ENCODE peak calls at places on chromosomes 6 and 20, in five cellular contexts. One of them, this sample, is unnamed. For H3K4me1, the result is how much of the 10 kb centered on the place peaks cover.

GRCh38 chr6:150346346-150346745 is 22.5 kb upstream of the IYD start:
- DNase-seq in spleen: no peak
- DNase-seq in left ventricle myocardium inferior: no peak
- DNase-seq in psoas muscle: no peak
- DNase-seq in stomach: no peak
- DNase-seq in this sample: no peak

GRCh38 chr6:145749632-145750031 is 14.3 kb upstream of the EPM2A start:
- DNase-seq in spleen: no peak
- DNase-seq in left ventricle myocardium inferior: no peak
- DNase-seq in psoas muscle: no peak
- DNase-seq in stomach: no peak
- DNase-seq in this sample: no peak

GRCh38 chr20:32355417-32355841 is 2.7 kb upstream of the ASXL1 start:
- DNase-seq in spleen: no peak
- DNase-seq in left ventricle myocardium inferior: no peak
- DNase-seq in psoas muscle: no peak
- DNase-seq in stomach: no peak
- DNase-seq in this sample: no peak

GRCh38 chr6:150263765-150264415 is 104.9 kb upstream of the IYD start:
- DNase-seq in spleen: no peak
- DNase-seq in left ventricle myocardium inferior: no peak
- DNase-seq in psoas muscle: no peak
- DNase-seq in stomach: no peak
- DNase-seq in this sample: no peak

GRCh38 chr20:51026317-51026716 is 3.4 kb upstream of the KCNG1 start:
- DNase-seq in spleen: peak
- DNase-seq in left ventricle myocardium inferior: no peak
- DNase-seq in psoas muscle: no peak
- DNase-seq in stomach: no peak
- DNase-seq in this sample: no peak

GRCh38 chr20:38827770-38828281 is 22.3 kb downstream of the PPP1R16B start:
- DNase-seq in spleen: no peak
- DNase-seq in left ventricle myocardium inferior: no peak
- DNase-seq in psoas muscle: no peak
- DNase-seq in stomach: no peak
- DNase-seq in this sample: no peak

GRCh38 chr6:152209211-152209610 is 401.7 kb downstream of the ESR1 start:
- DNase-seq in spleen: no peak
- DNase-seq in left ventricle myocardium inferior: no peak
- DNase-seq in psoas muscle: no peak
- DNase-seq in stomach: no peak
- DNase-seq in this sample: no peak

GRCh38 chr20:63574829-63575720 is 1.0 kb upstream of the HELZ2 start:
- DNase-seq in spleen: peak
- DNase-seq in left ventricle myocardium inferior: no peak
- DNase-seq in psoas muscle: peak
- DNase-seq in stomach: no peak
- DNase-seq in this sample: no peak

GRCh38 chr6:307065-307814 is 15.0 kb downstream of the DUSP22 start:
- DNase-seq in spleen: no peak
- DNase-seq in left ventricle myocardium inferior: no peak
- DNase-seq in psoas muscle: no peak
- DNase-seq in stomach: no peak
- DNase-seq in this sample: no peak

GRCh38 chr6:72810571-72811280 is 188.9 kb downstream of the KCNQ5 start:
- DNase-seq in spleen: no peak
- DNase-seq in left ventricle myocardium inferior: no peak
- DNase-seq in psoas muscle: no peak
- DNase-seq in stomach: no peak
- DNase-seq in this sample: no peak

GRCh38 chr20:4136967-4137334 is 121.6 kb upstream of the RNF24 start:
- DNase-seq in spleen: no peak
- DNase-seq in left ventricle myocardium inferior: no peak
- DNase-seq in psoas muscle: no peak
- DNase-seq in stomach: no peak
- DNase-seq in this sample: no peak

GRCh38 chr6:110421749-110422443 is 6.5 kb upstream of the DDO start:
- DNase-seq in spleen: no peak
- DNase-seq in left ventricle myocardium inferior: no peak
- DNase-seq in psoas muscle: no peak
- DNase-seq in stomach: no peak
- DNase-seq in this sample: no peak

GRCh38 chr6:105301072-105301503 is 101.8 kb downstream of the PREP start:
- DNase-seq in spleen: no peak
- DNase-seq in left ventricle myocardium inferior: no peak
- DNase-seq in psoas muscle: no peak
- DNase-seq in stomach: no peak
- DNase-seq in this sample: no peak

GRCh38 chr20:19885981-19886665 is 128.1 kb downstream of the RIN2 start:
- DNase-seq in spleen: no peak
- DNase-seq in left ventricle myocardium inferior: peak
- DNase-seq in psoas muscle: peak
- DNase-seq in stomach: peak
- DNase-seq in this sample: no peak

GRCh38 chr20:52993091-52993490 is 20.9 kb downstream of the TSHZ2 start:
- DNase-seq in spleen: no peak
- DNase-seq in left ventricle myocardium inferior: no peak
- DNase-seq in psoas muscle: no peak
- DNase-seq in stomach: no peak
- DNase-seq in this sample: no peak

GRCh38 chr6:143482593-143482992 is 28.9 kb downstream of the FUCA2 start:
- DNase-seq in spleen: no peak
- DNase-seq in left ventricle myocardium inferior: no peak
- DNase-seq in psoas muscle: no peak
- DNase-seq in stomach: no peak
- DNase-seq in this sample: no peak

GRCh38 chr20:39619386-39619785 is 657.2 kb downstream of the DHX35 start:
- DNase-seq in spleen: no peak
- DNase-seq in left ventricle myocardium inferior: no peak
- DNase-seq in psoas muscle: no peak
- DNase-seq in stomach: no peak
- DNase-seq in this sample: no peak

GRCh38 chr6:155252581-155252980 is 11.2 kb upstream of the CLDN20 start:
- DNase-seq in spleen: no peak
- DNase-seq in left ventricle myocardium inferior: no peak
- DNase-seq in psoas muscle: no peak
- DNase-seq in stomach: no peak
- DNase-seq in this sample: no peak

GRCh38 chr6:39681566-39682250 is 43.5 kb downstream of the KIF6 start:
- DNase-seq in spleen: no peak
- DNase-seq in left ventricle myocardium inferior: no peak
- DNase-seq in psoas muscle: no peak
- DNase-seq in stomach: no peak
- DNase-seq in this sample: no peak

GRCh38 chr6:149473080-149474052 is 11.4 kb downstream of the ZC3H12D start:
- DNase-seq in spleen: peak
- DNase-seq in left ventricle myocardium inferior: no peak
- DNase-seq in psoas muscle: no peak
- DNase-seq in stomach: peak
- DNase-seq in this sample: no peak

GRCh38 chr6:70686548-70687133 is 19.0 kb downstream of the SMAP1 start:
- DNase-seq in spleen: no peak
- DNase-seq in left ventricle myocardium inferior: no peak
- DNase-seq in psoas muscle: no peak
- DNase-seq in stomach: no peak
- DNase-seq in this sample: peak

GRCh38 chr6:153858529-153858928 is 180.5 kb upstream of the OPRM1 start:
- DNase-seq in spleen: no peak
- DNase-seq in left ventricle myocardium inferior: no peak
- DNase-seq in psoas muscle: no peak
- DNase-seq in stomach: no peak
- DNase-seq in this sample: no peak

GRCh38 chr6:2655844-2656433 is 94.8 kb downstream of the MYLK4 start:
- DNase-seq in spleen: no peak
- DNase-seq in left ventricle myocardium inferior: no peak
- DNase-seq in psoas muscle: no peak
- DNase-seq in stomach: no peak
- DNase-seq in this sample: no peak

GRCh38 chr6:118771253-118771652 is 119.9 kb upstream of the CEP85L start:
- DNase-seq in spleen: no peak
- DNase-seq in left ventricle myocardium inferior: no peak
- DNase-seq in psoas muscle: no peak
- DNase-seq in stomach: no peak
- DNase-seq in this sample: no peak

GRCh38 chr6:6546318-6547110 is 42.0 kb upstream of the LY86 start:
- DNase-seq in spleen: peak
- DNase-seq in left ventricle myocardium inferior: peak
- DNase-seq in psoas muscle: peak
- DNase-seq in stomach: peak
- DNase-seq in this sample: peak

GRCh38 chr6:148818939-148819575 is 72.2 kb downstream of the UST start:
- DNase-seq in spleen: no peak
- DNase-seq in left ventricle myocardium inferior: no peak
- DNase-seq in psoas muscle: no peak
- DNase-seq in stomach: no peak
- DNase-seq in this sample: no peak

GRCh38 chr20:1094706-1095220 is 23.6 kb upstream of the PSMF1 start:
- DNase-seq in spleen: no peak
- DNase-seq in left ventricle myocardium inferior: no peak
- DNase-seq in psoas muscle: no peak
- DNase-seq in stomach: no peak
- DNase-seq in this sample: no peak

GRCh38 chr20:57662028-57662312 is 41.7 kb upstream of the ZBP1 start:
- DNase-seq in spleen: no peak
- DNase-seq in left ventricle myocardium inferior: peak
- DNase-seq in psoas muscle: no peak
- DNase-seq in stomach: peak
- DNase-seq in this sample: no peak

GRCh38 chr6:42914546-42914945 is 1.3 kb upstream of the PTCRA start:
- DNase-seq in spleen: no peak
- DNase-seq in left ventricle myocardium inferior: no peak
- DNase-seq in psoas muscle: no peak
- DNase-seq in stomach: no peak
- DNase-seq in this sample: no peak

GRCh38 chr6:48151142-48151541 is 40.1 kb upstream of the PTCHD4 start:
- DNase-seq in spleen: no peak
- DNase-seq in left ventricle myocardium inferior: no peak
- DNase-seq in psoas muscle: no peak
- DNase-seq in stomach: no peak
- DNase-seq in this sample: no peak

GRCh38 chr20:61934716-61935530 is 130.8 kb downstream of the TAF4 start:
- DNase-seq in spleen: peak
- DNase-seq in left ventricle myocardium inferior: no peak
- DNase-seq in psoas muscle: no peak
- DNase-seq in stomach: no peak
- DNase-seq in this sample: no peak

GRCh38 chr20:21395666-21396044 is 1.7 kb downstream of the NKX2-4 start:
- DNase-seq in spleen: no peak
- DNase-seq in left ventricle myocardium inferior: no peak
- DNase-seq in psoas muscle: no peak
- DNase-seq in stomach: no peak
- DNase-seq in this sample: peak

GRCh38 chr6:150596439-150596838 is 3.2 kb upstream of the PLEKHG1 start:
- DNase-seq in spleen: no peak
- DNase-seq in left ventricle myocardium inferior: no peak
- DNase-seq in psoas muscle: no peak
- DNase-seq in stomach: no peak
- DNase-seq in this sample: no peak

GRCh38 chr6:140623498-140623897 is 1249.0 kb upstream of the CITED2 start:
- DNase-seq in spleen: no peak
- DNase-seq in left ventricle myocardium inferior: no peak
- DNase-seq in psoas muscle: no peak
- DNase-seq in stomach: no peak
- DNase-seq in this sample: no peak

GRCh38 chr6:73798592-73798991 is 102.6 kb downstream of the CD109 start:
- DNase-seq in spleen: no peak
- DNase-seq in left ventricle myocardium inferior: no peak
- DNase-seq in psoas muscle: peak
- DNase-seq in stomach: no peak
- DNase-seq in this sample: no peak

GRCh38 chr6:106569444-106569843 is 59.9 kb downstream of the RTN4IP1 start:
- DNase-seq in spleen: no peak
- DNase-seq in left ventricle myocardium inferior: no peak
- DNase-seq in psoas muscle: no peak
- DNase-seq in stomach: no peak
- DNase-seq in this sample: no peak

GRCh38 chr20:34873583-34874093 is 982 bp upstream of the GGT7 start:
- DNase-seq in spleen: no peak
- DNase-seq in left ventricle myocardium inferior: no peak
- DNase-seq in psoas muscle: no peak
- DNase-seq in stomach: no peak
- DNase-seq in this sample: no peak
- H3K27ac ChIP-seq in spleen: no peak
- H3K27ac ChIP-seq in left ventricle myocardium inferior: peak
- H3K27ac ChIP-seq in psoas muscle: peak
- H3K27ac ChIP-seq in stomach: peak
- H3K27ac ChIP-seq in this sample: no peak

GRCh38 chr6:128478230-128479047 is 42.0 kb downstream of the PTPRK start:
- DNase-seq in spleen: no peak
- DNase-seq in left ventricle myocardium inferior: no peak
- DNase-seq in psoas muscle: no peak
- DNase-seq in stomach: no peak
- DNase-seq in this sample: peak
- H3K4me1 ChIP-seq in spleen: under half
- H3K4me1 ChIP-seq in left ventricle myocardium inferior: half or more
- H3K4me1 ChIP-seq in psoas muscle: under half
- H3K4me1 ChIP-seq in stomach: under half
- H3K4me1 ChIP-seq in this sample: under half

GRCh38 chr6:96923871-96924493 is 546 bp upstream of the KLHL32 start:
- DNase-seq in spleen: no peak
- DNase-seq in left ventricle myocardium inferior: no peak
- DNase-seq in psoas muscle: no peak
- DNase-seq in stomach: no peak
- DNase-seq in this sample: peak
- H3K27ac ChIP-seq in spleen: peak
- H3K27ac ChIP-seq in left ventricle myocardium inferior: peak
- H3K27ac ChIP-seq in psoas muscle: peak
- H3K27ac ChIP-seq in stomach: peak
- H3K27ac ChIP-seq in this sample: peak

DNA sequence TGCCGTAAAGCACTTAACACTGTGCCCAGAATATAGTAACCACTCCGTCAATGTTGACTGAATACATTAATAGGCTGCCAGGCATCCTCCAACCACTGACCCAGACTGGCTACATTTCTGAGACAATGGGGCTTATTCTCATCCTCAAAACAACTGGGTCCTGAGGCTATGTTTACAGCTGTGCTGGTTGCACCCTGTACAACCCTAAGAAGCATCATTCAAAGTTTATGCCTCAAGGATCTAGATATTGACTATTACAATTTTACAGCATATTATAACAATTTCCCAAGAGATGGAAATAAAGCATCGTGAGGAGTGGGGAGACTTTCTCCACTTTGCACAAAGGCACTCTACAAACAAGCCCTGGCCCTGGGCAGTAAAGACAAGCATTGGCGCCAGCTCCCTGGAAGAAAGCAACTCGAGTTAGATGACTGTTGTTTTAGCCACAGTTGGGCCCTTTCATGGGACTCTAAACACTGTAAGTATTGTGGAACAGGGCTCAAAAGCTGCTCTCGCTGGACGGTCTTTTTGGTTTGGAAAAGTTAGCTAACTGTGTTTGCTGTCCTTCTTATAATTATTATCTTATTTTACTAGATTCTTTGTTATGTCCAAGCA is 30.2 kb downstream of the MYLIP start:
- DNase-seq in spleen: no peak
- DNase-seq in left ventricle myocardium inferior: no peak
- DNase-seq in psoas muscle: no peak
- DNase-seq in stomach: no peak
- DNase-seq in this sample: no peak
- H3K4me1 ChIP-seq in spleen: under half
- H3K4me1 ChIP-seq in left ventricle myocardium inferior: under half
- H3K4me1 ChIP-seq in psoas muscle: under half
- H3K4me1 ChIP-seq in stomach: under half
- H3K4me1 ChIP-seq in this sample: under half

GRCh38 chr6:131839388-131839787 is 31.6 kb downstream of the ENPP1 start:
- DNase-seq in spleen: no peak
- DNase-seq in left ventricle myocardium inferior: no peak
- DNase-seq in psoas muscle: no peak
- DNase-seq in stomach: no peak
- DNase-seq in this sample: no peak
- H3K27ac ChIP-seq in spleen: no peak
- H3K27ac ChIP-seq in left ventricle myocardium inferior: no peak
- H3K27ac ChIP-seq in psoas muscle: no peak
- H3K27ac ChIP-seq in stomach: no peak
- H3K27ac ChIP-seq in this sample: no peak

This sample was measured in CD8-positive, alpha-beta memory T cell.